ENCODE peak calls at places on chromosomes 3 and 15, in four cellular contexts. X, U, F and B are unnamed samples. For H3K4me1, the result is how much of the 10 kb centered on the place peaks cover.

GRCh38 chr15:69591905-69592508 is 139.4 kb downstream of the RPLP1 start:
- ATAC-seq in X (no peak), F (peak), U (no peak), B (no peak)

GRCh38 chr3:130968231-130968630 is 58.4 kb downstream of the ASTE1 start:
- ATAC-seq in F (no peak), X (no peak), U (no peak), B (no peak)

GRCh38 chr3:140636452-140637138 is 41.3 kb upstream of the TRIM42 start:
- ATAC-seq in F (no peak), U (no peak), X (peak), B (no peak)

GRCh38 chr3:14532691-14533456 is 7.3 kb downstream of the GRIP2 start:
- ATAC-seq in F (peak), X (peak), U (no peak), B (peak)

GRCh38 chr15:52440414-52440813 is 88.3 kb downstream of the MYO5A start:
- ATAC-seq in U (no peak), F (peak), X (no peak), B (no peak)

GRCh38 chr15:93052090-93052892 is 36.7 kb downstream of the RGMA start:
- ATAC-seq in X (no peak), F (peak), U (peak), B (no peak)

GRCh38 chr3:106611123-106611522 is 742.3 kb upstream of the CBLB start:
- ATAC-seq in F (no peak), U (no peak), X (no peak), B (no peak)

GRCh38 chr3:185561374-185561943 is 9.1 kb upstream of the LIPH start:
- ATAC-seq in U (no peak), X (peak), F (no peak), B (peak)

GRCh38 chr15:76336254-76337046 is at the start of gene ISL2:
- ATAC-seq in U (peak), X (no peak), F (peak), B (peak)

GRCh38 chr3:15654891-15655290 is 53.3 kb downstream of the BTD start:
- ATAC-seq in X (no peak), F (no peak), U (peak), B (no peak)

GRCh38 chr15:78216276-78217229 is 17.8 kb downstream of the ACSBG1 start:
- ATAC-seq in U (peak), X (peak), F (peak), B (peak)

GRCh38 chr3:188059346-188059745 is 94.6 kb upstream of the LPP start:
- ATAC-seq in F (no peak), U (no peak), X (no peak), B (no peak)

GRCh38 chr3:4711680-4711992 is 218.5 kb downstream of the ITPR1 start:
- ATAC-seq in F (peak), U (peak), X (no peak), B (peak)

GRCh38 chr3:43732747-43733425 is 42.1 kb downstream of the ABHD5 start:
- ATAC-seq in F (no peak), U (no peak), X (no peak), B (no peak)

GRCh38 chr15:101461097-101461496 is 28.4 kb downstream of the PCSK6 start:
- ATAC-seq in U (no peak), X (no peak), F (no peak), B (no peak)

GRCh38 chr3:123790254-123791072 is 93.7 kb downstream of the MYLK start:
- ATAC-seq in U (no peak), F (no peak), X (no peak), B (no peak)

GRCh38 chr15:98551936-98552562 is 96.3 kb upstream of the IGF1R start:
- ATAC-seq in U (no peak), X (no peak), F (no peak), B (no peak)

GRCh38 chr3:159821148-159821547 is 167.5 kb upstream of the IL12A start:
- ATAC-seq in F (no peak), U (no peak), X (no peak), B (no peak)

GRCh38 chr15:63221346-63221745 is 31.9 kb downstream of the RAB8B start:
- ATAC-seq in U (peak), X (peak), F (peak), B (peak)

GRCh38 chr3:15673536-15673935 is 72.0 kb downstream of the BTD start:
- ATAC-seq in F (no peak), X (no peak), U (no peak), B (no peak)

GRCh38 chr15:35912196-35912595 is 366.2 kb upstream of the DPH6 start:
- ATAC-seq in U (no peak), X (no peak), F (no peak), B (no peak)

GRCh38 chr15:101237161-101237775 is 14.6 kb downstream of the CHSY1 start:
- ATAC-seq in U (no peak), F (no peak), X (no peak), B (no peak)

GRCh38 chr3:157436583-157437300 is at the start of gene PTX3:
- ATAC-seq in U (no peak), F (peak), X (peak), B (peak)

GRCh38 chr15:83717010-83717409 is 63.1 kb downstream of the ADAMTSL3 start:
- ATAC-seq in X (no peak), F (no peak), U (no peak), B (no peak)
- TF ChIP-seq EP300 in X (no peak), F (no peak), U (no peak), B (no peak)

DNA sequence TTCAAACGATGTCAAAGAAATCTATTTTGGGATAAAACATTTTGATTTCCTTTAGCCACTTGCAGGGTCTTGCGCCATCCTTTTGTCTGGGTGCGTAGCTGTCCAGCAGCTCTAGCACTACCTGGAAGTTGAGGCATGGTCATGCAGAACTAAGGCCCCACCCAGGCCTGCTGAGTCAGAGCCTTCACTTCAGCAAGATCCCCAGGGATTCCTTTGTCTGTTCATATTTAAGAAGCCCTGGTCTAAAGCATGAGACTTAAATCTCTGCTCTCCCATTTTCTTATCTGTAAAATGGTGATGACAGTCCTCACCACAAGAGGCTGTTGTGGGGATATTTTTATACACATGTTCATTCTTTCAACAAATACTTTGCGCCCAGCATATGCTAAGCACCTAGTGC is 99.0 kb upstream of the CTDSPL start:
- ATAC-seq in X (no peak), F (no peak), U (no peak), B (no peak)
- TF ChIP-seq CTCF in X (no peak), F (no peak), U (no peak), B (no peak)

DNA sequence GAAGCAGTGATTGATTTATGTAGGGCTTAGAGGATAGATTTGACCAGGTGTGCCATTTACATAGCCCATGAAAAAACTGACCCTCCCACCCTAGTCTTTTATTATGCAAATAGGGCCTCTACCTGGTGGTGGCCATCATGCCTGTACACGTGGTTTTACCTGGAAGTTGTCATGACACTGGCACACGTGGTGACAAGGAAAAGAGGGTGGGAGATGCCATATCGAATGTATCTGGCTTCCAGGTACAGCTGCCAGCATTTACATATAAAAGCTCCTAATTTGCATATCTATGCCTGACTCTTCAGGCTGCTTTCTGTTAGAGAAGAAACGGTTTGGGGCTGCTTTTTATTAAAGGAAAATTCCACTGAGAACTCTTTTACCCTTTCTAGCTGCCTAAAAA is 35.0 kb upstream of the DNAJC13 start:
- ATAC-seq in X (no peak), F (no peak), U (no peak), B (no peak)
- H3K4me1 ChIP-seq in X (under half), F (under half), U (under half), B (under half)

DNA sequence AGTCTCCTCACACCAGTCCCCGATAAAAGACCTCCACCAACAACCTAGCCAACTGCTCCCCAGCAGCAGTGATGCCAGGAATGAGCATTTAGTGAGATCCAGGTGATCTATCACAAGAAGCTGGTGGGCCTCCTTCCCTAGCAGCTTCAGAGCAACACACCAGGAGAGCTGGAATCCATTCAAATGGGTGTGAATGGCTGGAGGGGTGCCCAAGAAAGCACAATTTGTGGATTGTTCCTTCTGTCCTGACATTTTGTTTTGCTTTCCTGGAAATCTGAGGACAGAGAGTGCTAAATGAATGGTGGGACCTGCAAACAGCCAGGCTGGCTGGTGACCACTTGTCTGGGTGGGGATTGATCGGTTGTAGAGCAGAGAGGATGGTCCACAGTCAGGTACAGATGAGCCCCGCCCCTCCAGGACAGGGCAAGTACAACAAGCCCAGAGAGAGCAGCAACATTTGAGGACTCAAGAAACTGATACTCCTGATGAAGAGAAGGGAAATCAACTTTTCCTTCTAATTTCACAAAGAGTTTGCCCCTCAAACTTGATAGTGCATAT is 316.8 kb downstream of the VPS13C start:
- ATAC-seq in U (no peak), X (no peak), F (no peak), B (no peak)
- TF ChIP-seq EP300 in U (no peak), X (no peak), F (no peak), B (no peak)

GRCh38 chr3:96986241-96986640 is 171.8 kb downstream of the EPHA6 start:
- ATAC-seq in X (no peak), F (no peak), U (peak), B (no peak)
- TF ChIP-seq CTCF in X (no peak), F (no peak), U (no peak), B (no peak)

GRCh38 chr15:42453826-42454225 is 37.1 kb downstream of the ZNF106 start:
- ATAC-seq in F (no peak), U (no peak), X (no peak), B (no peak)
- H3K4me1 ChIP-seq in F (under half), U (under half), X (under half), B (under half)

DNA sequence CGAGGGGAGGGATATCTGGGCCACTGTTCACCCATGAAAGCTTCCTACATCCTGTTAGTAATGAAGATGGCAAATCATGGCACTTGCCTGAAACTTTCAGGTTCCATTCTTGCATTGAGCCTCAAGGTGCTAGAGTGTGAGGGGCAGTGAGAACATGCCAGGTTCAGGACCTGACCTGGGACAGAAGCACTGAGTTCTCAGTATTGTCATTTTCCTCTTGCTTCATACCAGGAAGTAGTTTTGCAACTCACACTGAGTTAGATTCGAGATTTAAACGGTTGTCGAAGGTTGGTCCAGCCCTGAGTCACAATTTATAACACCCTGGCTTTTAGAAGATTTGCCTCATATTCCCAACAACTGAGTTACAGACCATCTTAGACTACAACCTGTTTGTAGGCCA is 11.8 kb upstream of the MEIS2 start:
- ATAC-seq in F (no peak), X (no peak), U (no peak), B (peak)
- TF ChIP-seq EP300 in F (no peak), X (no peak), U (no peak), B (no peak)

GRCh38 chr3:31405515-31405914 is 127.2 kb upstream of the STT3B start:
- ATAC-seq in X (no peak), U (no peak), F (no peak), B (no peak)

GRCh38 chr3:31399270-31399669 is 133.5 kb upstream of the STT3B start:
- ATAC-seq in U (peak), F (no peak), X (no peak), B (no peak)

GRCh38 chr3:31403197-31403596 is 129.5 kb upstream of the STT3B start:
- ATAC-seq in X (no peak), U (no peak), F (no peak), B (no peak)

GRCh38 chr3:31404871-31405270 is 127.9 kb upstream of the STT3B start:
- ATAC-seq in X (no peak), F (no peak), U (no peak), B (no peak)

DNA sequence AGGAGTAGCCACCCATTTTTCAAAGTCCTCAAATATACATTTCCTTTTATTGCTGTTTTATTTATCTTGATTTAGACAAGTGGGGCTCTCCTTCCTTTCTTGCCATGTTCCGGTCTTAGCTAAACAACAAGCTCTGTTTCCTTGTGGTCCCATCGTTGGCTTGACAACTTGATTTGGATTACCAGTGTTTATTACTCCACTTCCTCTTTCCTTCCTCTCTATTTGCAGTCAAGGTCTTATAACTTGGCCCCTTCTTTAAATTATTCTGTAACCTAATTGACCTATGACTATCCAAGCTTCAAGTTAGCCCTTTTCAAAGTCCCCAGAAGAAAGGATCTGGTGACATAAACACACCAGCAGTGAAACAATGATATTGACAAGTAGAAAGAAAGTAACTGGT is 130.6 kb upstream of the STT3B start:
- ATAC-seq in X (no peak), U (no peak), F (no peak), B (no peak)
- TF ChIP-seq CTCF in X (no peak), U (no peak), F (no peak), B (no peak)

GRCh38 chr3:47513125-47513929 is at the start of gene ELP6:
- ATAC-seq in F (peak), X (peak), U (peak), B (peak)

GRCh38 chr3:47522082-47522987 is 8.8 kb upstream of the ELP6 start:
- ATAC-seq in U (peak), X (peak), F (peak), B (peak)

GRCh38 chr3:47515100-47515499 is 1.6 kb upstream of the ELP6 start:
- ATAC-seq in U (no peak), X (no peak), F (no peak), B (no peak)

GRCh38 chr3:47515864-47516319 is 2.4 kb upstream of the ELP6 start:
- ATAC-seq in U (no peak), F (no peak), X (no peak), B (no peak)

DNA sequence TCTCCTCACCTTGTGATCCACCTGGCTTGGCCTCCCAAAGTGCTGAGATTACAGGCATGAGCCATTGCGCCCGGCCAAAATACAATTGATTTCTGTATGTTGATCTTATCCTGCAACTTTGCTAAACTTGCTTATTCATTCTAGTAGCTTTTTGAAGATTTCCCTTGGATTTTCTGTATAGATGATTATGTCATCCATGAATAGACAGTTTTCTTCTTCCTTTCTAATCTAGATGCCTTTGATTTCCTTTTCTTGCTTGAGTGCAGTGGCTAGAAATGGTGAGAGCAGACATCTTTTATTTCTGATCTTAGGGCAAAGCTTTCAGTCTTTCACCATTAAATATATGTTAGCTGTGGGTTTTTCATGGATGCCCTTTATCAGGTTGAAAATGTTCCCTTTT is 4.4 kb upstream of the ELP6 start:
- ATAC-seq in F (no peak), U (no peak), X (no peak), B (no peak)
- H3K4me1 ChIP-seq in F (under half), U (under half), X (under half), B (under half)

GRCh38 chr15:65530318-65531111 is at the start of gene HACD3:
- ATAC-seq in U (peak), X (peak), F (peak), B (peak)
- TF ChIP-seq EP300 in U (no peak), X (no peak), F (no peak), B (no peak)